ENCODE peak calls at places on chromosomes 12 and 14, in seven cellular contexts. One of them, this sample, is unnamed.

GRCh38 chr12:62701492-62701891 is 233.5 kb downstream of the PPM1H start:
- DNase-seq in cardiac muscle cell: no peak
- DNase-seq in non-pigmented ciliary epithelial cell: no peak
- DNase-seq in EL: no peak
- DNase-seq in mucosa of descending colon: no peak
- DNase-seq in RWPE1: no peak
- DNase-seq in CD8-positive, alpha-beta T cell: no peak
- DNase-seq in this sample: no peak

GRCh38 chr14:28571636-28572035 is 195.0 kb upstream of the FOXG1 start:
- DNase-seq in EL: no peak
- DNase-seq in mucosa of descending colon: no peak
- DNase-seq in cardiac muscle cell: no peak
- DNase-seq in RWPE1: peak
- DNase-seq in non-pigmented ciliary epithelial cell: no peak
- DNase-seq in CD8-positive, alpha-beta T cell: no peak
- DNase-seq in this sample: no peak

GRCh38 chr14:59004012-59004411 is 184.5 kb upstream of the DAAM1 start:
- DNase-seq in cardiac muscle cell: peak
- DNase-seq in EL: no peak
- DNase-seq in RWPE1: no peak
- DNase-seq in mucosa of descending colon: no peak
- DNase-seq in CD8-positive, alpha-beta T cell: no peak
- DNase-seq in non-pigmented ciliary epithelial cell: no peak
- DNase-seq in this sample: no peak

GRCh38 chr12:15131462-15131861 is 89.8 kb downstream of the RERG start:
- DNase-seq in mucosa of descending colon: no peak
- DNase-seq in RWPE1: peak
- DNase-seq in EL: peak
- DNase-seq in non-pigmented ciliary epithelial cell: no peak
- DNase-seq in cardiac muscle cell: no peak
- DNase-seq in CD8-positive, alpha-beta T cell: no peak
- DNase-seq in this sample: peak

GRCh38 chr12:121712462-121713256 is at the start of gene TMEM120B:
- DNase-seq in mucosa of descending colon: peak
- DNase-seq in cardiac muscle cell: peak
- DNase-seq in CD8-positive, alpha-beta T cell: peak
- DNase-seq in RWPE1: peak
- DNase-seq in EL: peak
- DNase-seq in non-pigmented ciliary epithelial cell: no peak
- DNase-seq in this sample: peak

GRCh38 chr12:51421266-51421884 is 3.3 kb upstream of the SLC4A8 start:
- DNase-seq in mucosa of descending colon: peak
- DNase-seq in non-pigmented ciliary epithelial cell: peak
- DNase-seq in EL: peak
- DNase-seq in cardiac muscle cell: peak
- DNase-seq in CD8-positive, alpha-beta T cell: no peak
- DNase-seq in RWPE1: peak
- DNase-seq in this sample: peak

GRCh38 chr12:107126688-107127481 is 33.5 kb upstream of the CRY1 start:
- DNase-seq in EL: no peak
- DNase-seq in mucosa of descending colon: no peak
- DNase-seq in CD8-positive, alpha-beta T cell: no peak
- DNase-seq in cardiac muscle cell: no peak
- DNase-seq in non-pigmented ciliary epithelial cell: no peak
- DNase-seq in RWPE1: peak
- DNase-seq in this sample: no peak

GRCh38 chr12:63779498-63780481 is at the start of gene RXYLT1:
- DNase-seq in RWPE1: peak
- DNase-seq in EL: peak
- DNase-seq in CD8-positive, alpha-beta T cell: peak
- DNase-seq in mucosa of descending colon: peak
- DNase-seq in non-pigmented ciliary epithelial cell: no peak
- DNase-seq in cardiac muscle cell: peak
- DNase-seq in this sample: peak

GRCh38 chr12:103560604-103561101 is 26.4 kb upstream of the STAB2 start:
- DNase-seq in CD8-positive, alpha-beta T cell: no peak
- DNase-seq in RWPE1: peak
- DNase-seq in non-pigmented ciliary epithelial cell: peak
- DNase-seq in mucosa of descending colon: no peak
- DNase-seq in EL: peak
- DNase-seq in cardiac muscle cell: no peak
- DNase-seq in this sample: peak

GRCh38 chr12:66832997-66833396 is 154.1 kb upstream of the GRIP1 start:
- DNase-seq in mucosa of descending colon: no peak
- DNase-seq in EL: no peak
- DNase-seq in cardiac muscle cell: no peak
- DNase-seq in non-pigmented ciliary epithelial cell: no peak
- DNase-seq in RWPE1: no peak
- DNase-seq in CD8-positive, alpha-beta T cell: no peak
- DNase-seq in this sample: no peak

GRCh38 chr14:68781161-68782021 is 11.5 kb downstream of the ZFP36L1 start:
- DNase-seq in mucosa of descending colon: peak
- DNase-seq in cardiac muscle cell: no peak
- DNase-seq in non-pigmented ciliary epithelial cell: no peak
- DNase-seq in EL: no peak
- DNase-seq in RWPE1: no peak
- DNase-seq in CD8-positive, alpha-beta T cell: peak
- DNase-seq in this sample: no peak

GRCh38 chr14:103546651-103547454 is 15.6 kb downstream of the BAG5 start:
- DNase-seq in non-pigmented ciliary epithelial cell: no peak
- DNase-seq in cardiac muscle cell: peak
- DNase-seq in EL: peak
- DNase-seq in RWPE1: peak
- DNase-seq in CD8-positive, alpha-beta T cell: peak
- DNase-seq in mucosa of descending colon: peak
- DNase-seq in this sample: peak

GRCh38 chr14:73741386-73741875 is 27.2 kb upstream of the PNMA1 start:
- DNase-seq in mucosa of descending colon: peak
- DNase-seq in cardiac muscle cell: no peak
- DNase-seq in CD8-positive, alpha-beta T cell: peak
- DNase-seq in EL: peak
- DNase-seq in non-pigmented ciliary epithelial cell: no peak
- DNase-seq in RWPE1: peak
- DNase-seq in this sample: peak

GRCh38 chr14:38400751-38401150 is 144.9 kb upstream of the CLEC14A start:
- DNase-seq in RWPE1: no peak
- DNase-seq in cardiac muscle cell: no peak
- DNase-seq in EL: no peak
- DNase-seq in non-pigmented ciliary epithelial cell: no peak
- DNase-seq in CD8-positive, alpha-beta T cell: no peak
- DNase-seq in mucosa of descending colon: no peak
- DNase-seq in this sample: no peak